ENCODE peak calls at places on chromosome 20, in four cellular contexts. Z is colonic mucosa, B is RCC 7860, C is A172. F is an unnamed sample.

GRCh38 chr20:10671850-10672578 is 1.8 kb downstream of the JAG1 start:
- DNase-seq in Z (peak; percentile 78), B (no peak), C (peak; percentile 38), F (no peak)

GRCh38 chr20:46342451-46343357 is 34.4 kb upstream of the CDH22 start:
- DNase-seq in Z (no peak), B (no peak), C (no peak), F (no peak)

GRCh38 chr20:50823319-50823718 is 28.5 kb downstream of the BCAS4 start:
- DNase-seq in Z (no peak), B (no peak), C (no peak), F (no peak)

GRCh38 chr20:16129411-16129810 is 443.8 kb downstream of the KIF16B start:
- DNase-seq in Z (no peak), B (no peak), C (no peak), F (no peak)

GRCh38 chr20:25294459-25295385 is 46.8 kb downstream of the PYGB start:
- DNase-seq in Z (peak; percentile 54), B (no peak), C (peak; percentile 45), F (peak; percentile 33)

GRCh38 chr20:11497543-11497942 is 420.1 kb upstream of the BTBD3 start:
- DNase-seq in Z (no peak), B (no peak), C (no peak), F (no peak)

GRCh38 chr20:63404129-63405085 is 43.3 kb upstream of the CHRNA4 start:
- DNase-seq in Z (peak; percentile 34), B (no peak), C (no peak), F (no peak)

GRCh38 chr20:48102821-48103635 is 317.7 kb upstream of the SULF2 start:
- DNase-seq in Z (no peak), B (no peak), C (no peak), F (no peak)

GRCh38 chr20:62977613-62978558 is 25.4 kb downstream of the SLC17A9 start:
- DNase-seq in Z (peak; percentile 58), B (no peak), C (peak; percentile 44), F (peak; percentile 86)

GRCh38 chr20:63023836-63024571 is 17.2 kb upstream of the BHLHE23 start:
- DNase-seq in Z (no peak), B (no peak), C (no peak), F (no peak)

F was measured in CD4-positive, alpha-beta memory T cell.